ENCODE peak calls at places on chromosome 2, in five cellular contexts. H is psoas muscle, X is NT2/D1, K is heart right ventricle, L is vagina. O is an unnamed sample. For H3K36me3, the result is how much of the 10 kb centered on the place peaks cover.

GRCh38 chr2:69815717-69816116 is 13.7 kb upstream of the GMCL1 start:
- DNase-seq in H (no peak), X (no peak), K (no peak), L (no peak), O (no peak)

GRCh38 chr2:227376911-227377396 is 2.2 kb downstream of the TM4SF20 start:
- DNase-seq in H (no peak), X (peak), K (no peak), L (no peak), O (no peak)

GRCh38 chr2:157875720-157876065 is 437 bp downstream of the ACVR1 start:
- DNase-seq in H (no peak), X (no peak), K (peak), L (no peak), O (no peak)

GRCh38 chr2:125086313-125087184 is 1061.5 kb downstream of the CNTNAP5 start:
- DNase-seq in H (no peak), X (no peak), K (no peak), L (no peak), O (no peak)

GRCh38 chr2:188580738-188581137 is 289.1 kb downstream of the GULP1 start:
- DNase-seq in H (no peak), X (no peak), K (no peak), L (no peak), O (no peak)

GRCh38 chr2:205347899-205348298 is 334.4 kb upstream of the NRP2 start:
- DNase-seq in H (no peak), X (no peak), K (no peak), L (no peak), O (no peak)

GRCh38 chr2:214075446-214075845 is 335.4 kb upstream of the VWC2L start:
- DNase-seq in H (no peak), X (no peak), K (no peak), L (no peak), O (no peak)

GRCh38 chr2:138780451-138780880 is 276 bp upstream of the NXPH2 start:
- DNase-seq in H (no peak), X (no peak), K (no peak), L (no peak), O (no peak)

GRCh38 chr2:122083256-122084048 is 328.0 kb downstream of the TSN start:
- DNase-seq in H (no peak), X (no peak), K (no peak), L (peak), O (no peak)

DNA sequence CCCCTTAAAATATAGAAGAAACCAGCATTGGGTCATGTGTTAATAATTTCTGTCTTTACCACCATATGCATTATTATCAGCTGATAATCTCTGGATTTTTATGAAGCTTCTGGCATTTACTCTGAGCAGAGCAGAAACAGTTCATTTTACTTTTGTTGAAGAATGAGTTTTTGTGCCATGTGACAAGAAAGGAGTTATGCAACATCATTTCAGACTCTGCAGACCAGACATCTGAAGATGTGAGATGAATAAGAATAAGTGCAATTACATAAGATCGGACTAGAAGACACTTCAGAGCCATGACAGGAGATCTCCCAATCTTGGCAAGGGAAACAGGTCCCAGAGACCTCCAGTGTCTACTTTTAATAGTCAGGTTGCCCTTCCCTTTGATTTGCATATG is 869.4 kb upstream of the VRK2 start:
- DNase-seq in H (no peak), X (no peak), K (no peak), L (no peak), O (no peak)
- H3K4me3 ChIP-seq in H (no peak), X (no peak), K (no peak), L (no peak), O (no peak)

GRCh38 chr2:101855776-101856175 is 136.0 kb upstream of the IL1R2 start:
- DNase-seq in H (no peak), X (no peak), K (no peak), L (no peak), O (no peak)
- H3K36me3 ChIP-seq in H (under half), X (half or more), K (under half), L (under half), O (half or more)

GRCh38 chr2:74003494-74004211 is 18.9 kb downstream of the TET3 start:
- DNase-seq in H (peak), X (no peak), K (no peak), L (no peak), O (no peak)
- H3K4me3 ChIP-seq in H (peak), X (peak), K (peak), L (peak), O (peak)

DNA sequence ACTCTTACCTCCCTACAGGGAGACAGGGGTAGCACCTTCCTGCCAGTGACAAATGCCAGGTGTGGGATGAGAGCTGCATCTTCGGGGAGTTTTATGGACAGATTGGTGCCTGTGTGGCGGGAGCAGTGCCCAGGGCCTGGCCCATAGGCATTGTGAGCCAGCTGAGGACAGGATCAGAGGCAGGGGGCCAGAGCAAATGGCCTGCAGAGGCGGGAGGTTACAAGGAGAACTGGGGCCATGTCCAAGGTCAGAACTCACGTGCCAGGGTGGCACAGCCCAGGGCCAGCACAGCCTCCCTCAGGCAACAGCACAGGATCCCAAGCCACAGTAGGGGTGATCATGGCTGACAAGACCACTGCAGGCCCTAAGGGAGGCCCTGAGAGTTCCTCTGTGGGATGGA is 40.2 kb upstream of the MCFD2 start:
- DNase-seq in H (no peak), X (no peak), K (no peak), L (peak), O (no peak)
- H3K36me3 ChIP-seq in H (under half), X (half or more), K (under half), L (under half), O (half or more)

GRCh38 chr2:62455957-62456692 is 49.9 kb downstream of the TMEM17 start:
- DNase-seq in H (no peak), X (no peak), K (no peak), L (no peak), O (no peak)
- H3K4me3 ChIP-seq in H (no peak), X (no peak), K (no peak), L (no peak), O (no peak)

DNA sequence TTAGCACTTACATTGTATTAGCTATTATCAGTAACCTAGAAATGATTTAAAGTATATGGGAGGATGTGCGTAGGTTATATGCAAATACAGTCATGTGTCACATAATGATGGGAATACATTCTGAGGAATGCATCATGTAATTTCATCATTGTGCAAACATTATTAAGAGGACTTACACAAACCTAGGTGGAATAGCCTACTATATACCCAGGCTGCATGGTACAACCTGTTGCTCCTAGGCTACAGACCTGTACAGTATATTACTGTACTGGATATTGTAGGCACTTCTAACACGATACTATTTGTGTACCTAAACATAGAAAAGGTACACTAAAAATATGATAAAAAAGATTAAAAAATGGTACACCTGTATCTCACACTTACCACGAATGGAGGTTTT is 7.9 kb downstream of the RIF1 start:
- DNase-seq in H (no peak), X (no peak), K (no peak), L (no peak), O (no peak)
- H3K36me3 ChIP-seq in H (under half), X (half or more), K (under half), L (under half), O (under half)

GRCh38 chr2:25377822-25378421 is 36.2 kb upstream of the DNMT3A start:
- DNase-seq in H (peak), X (no peak), K (no peak), L (peak), O (no peak)

GRCh38 chr2:25375371-25375988 is 33.8 kb upstream of the DNMT3A start:
- DNase-seq in H (peak), X (no peak), K (no peak), L (peak), O (no peak)

GRCh38 chr2:25375989-25376545 is 34.3 kb upstream of the DNMT3A start:
- DNase-seq in H (peak), X (no peak), K (no peak), L (peak), O (no peak)

GRCh38 chr2:25378731-25379490 is 37.2 kb upstream of the DNMT3A start:
- DNase-seq in H (peak), X (no peak), K (no peak), L (peak), O (no peak)

GRCh38 chr2:25376750-25377621 is 35.3 kb upstream of the DNMT3A start:
- DNase-seq in H (peak), X (peak), K (peak), L (peak), O (peak)
- H3K4me3 ChIP-seq in H (peak), X (no peak), K (peak), L (peak), O (peak)

DNA sequence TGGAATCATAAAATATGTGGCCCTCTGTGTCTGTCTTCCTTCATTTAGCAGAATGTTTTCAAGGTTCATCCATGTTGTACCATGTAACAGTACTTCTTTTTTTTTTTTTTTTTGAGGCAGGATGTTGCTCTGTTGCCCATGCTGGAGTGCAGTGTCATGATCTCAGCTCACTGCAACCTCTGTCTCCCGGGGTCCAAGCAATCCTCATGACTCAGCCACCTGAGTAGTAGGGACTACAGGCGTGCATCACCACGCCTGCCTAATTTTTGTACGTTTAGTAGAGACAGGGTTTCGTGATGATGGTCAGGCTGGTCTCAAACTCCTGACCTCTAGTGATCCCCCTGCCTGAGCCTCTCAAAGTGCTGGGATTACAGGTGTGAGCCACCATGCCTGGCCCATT is 31.2 kb downstream of the RAB1A start:
- DNase-seq in H (no peak), X (no peak), K (no peak), L (no peak), O (no peak)
- H3K36me3 ChIP-seq in H (under half), X (half or more), K (under half), L (under half), O (half or more)

DNA sequence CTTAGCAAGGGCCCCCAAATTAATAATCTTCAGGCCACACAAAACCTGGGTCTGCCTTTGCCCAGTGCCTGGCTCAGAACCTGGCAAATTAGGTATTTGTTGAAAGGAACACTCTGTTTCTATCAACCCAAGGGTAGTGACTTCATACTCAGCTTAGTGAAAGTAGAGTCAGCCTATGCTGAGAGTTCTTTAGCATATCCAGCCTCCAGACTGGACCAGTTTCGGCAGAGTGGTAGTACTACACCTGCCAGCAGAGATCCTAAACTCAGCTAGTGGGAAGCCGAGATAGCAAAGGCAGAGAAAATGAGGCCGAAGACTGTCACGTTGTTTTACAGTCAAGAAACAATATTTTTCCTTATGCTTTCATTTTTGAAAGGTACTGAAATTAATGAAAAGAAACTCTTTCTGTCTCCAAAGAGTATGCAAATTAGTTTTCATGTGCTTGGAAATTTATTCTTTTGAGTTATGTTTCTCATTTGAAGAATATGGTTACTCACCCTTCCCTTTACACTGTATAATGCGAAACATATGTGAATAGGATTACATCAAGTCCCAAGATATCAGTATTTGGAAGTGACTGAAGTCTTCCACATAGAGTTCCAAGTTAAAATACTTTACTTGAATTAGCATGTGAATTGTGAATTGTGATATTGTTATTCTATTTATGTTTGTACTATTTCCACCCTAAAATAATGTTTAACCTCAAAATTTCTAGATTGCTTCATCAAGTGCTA is 52.2 kb upstream of the UGP2 start:
- DNase-seq in H (no peak), X (no peak), K (no peak), L (no peak), O (no peak)
- H3K4me3 ChIP-seq in H (no peak), X (no peak), K (no peak), L (no peak), O (no peak)

GRCh38 chr2:137437386-137437785 is 526.9 kb upstream of the HNMT start:
- DNase-seq in H (no peak), X (no peak), K (no peak), L (no peak), O (no peak)
- H3K36me3 ChIP-seq in H (under half), X (under half), K (under half), L (under half), O (under half)